ENCODE peak calls at places on chromosomes 16 and 17, in seven cellular contexts. S, C, Y, D, H, Q and W are unnamed samples.

GRCh38 chr16:89727406-89728120 is 6.2 kb downstream of the ZNF276 start:
- DNase-seq in H (no peak), Y (no peak), D (no peak), S (peak), C (no peak), Q (no peak), W (no peak)

GRCh38 chr16:11700264-11701029 is 32.2 kb downstream of the SNN start:
- DNase-seq in Q (peak), S (no peak), C (no peak), Y (no peak), D (no peak), H (no peak), W (no peak)

GRCh38 chr17:64331366-64331765 is 59.3 kb downstream of the PECAM1 start:
- DNase-seq in D (no peak), Q (no peak), Y (no peak), S (no peak), H (no peak), C (no peak), W (no peak)

GRCh38 chr17:16348586-16348985 is 4.7 kb downstream of the CENPV start:
- DNase-seq in Q (no peak), C (no peak), D (no peak), H (no peak), S (no peak), Y (no peak), W (no peak)

GRCh38 chr16:29770250-29770929 is 7.7 kb upstream of the ZG16 start:
- DNase-seq in Y (no peak), H (no peak), S (no peak), Q (no peak), D (no peak), C (peak), W (no peak)

GRCh38 chr17:17684901-17685774 is 3.9 kb downstream of the RAI1 start:
- DNase-seq in S (no peak), C (no peak), Q (peak), Y (peak), D (no peak), H (no peak), W (no peak)

GRCh38 chr16:60166111-60166510 is 1432.0 kb upstream of the GOT2 start:
- DNase-seq in H (no peak), Y (no peak), C (no peak), Q (no peak), D (no peak), S (no peak), W (no peak)

GRCh38 chr16:19499481-19499880 is 22.4 kb downstream of the GDE1 start:
- DNase-seq in C (no peak), Y (no peak), Q (no peak), S (no peak), H (no peak), D (no peak), W (no peak)

GRCh38 chr17:11238710-11239109 is 2.3 kb upstream of the SHISA6 start:
- DNase-seq in S (no peak), H (no peak), Q (no peak), Y (peak), D (no peak), C (no peak), W (no peak)
- H3K4me3 ChIP-seq in S (no peak), H (no peak), Q (no peak), Y (no peak), D (no peak), C (no peak), W (no peak)

GRCh38 chr16:67228034-67228785 is 1.3 kb downstream of the TMEM208 start:
- DNase-seq in Q (no peak), H (no peak), S (no peak), C (no peak), D (no peak), Y (no peak), W (no peak)
- H3K4me3 ChIP-seq in Q (peak), H (peak), S (peak), C (peak), D (peak), Y (peak), W (peak)

DNA sequence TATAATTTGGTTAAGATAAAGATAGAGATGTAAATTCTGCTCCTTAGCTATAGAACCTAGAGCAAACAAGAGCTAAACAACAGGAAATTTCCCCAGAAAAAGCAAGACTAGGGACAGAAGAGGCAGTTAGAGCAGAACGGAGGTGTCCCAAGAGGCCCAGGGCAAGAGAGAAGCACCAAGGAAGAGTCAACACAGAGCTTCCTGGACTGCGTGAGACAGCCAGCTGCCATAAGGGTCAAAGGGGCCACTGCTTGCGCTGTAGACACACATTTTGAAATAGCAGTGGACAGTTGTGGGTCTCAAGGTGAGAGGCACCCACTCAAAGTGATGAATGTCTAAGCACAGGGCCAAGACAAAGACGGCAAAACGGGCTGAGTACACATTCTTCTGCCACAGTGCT is 156.6 kb downstream of the PARN start:
- DNase-seq in H (no peak), Q (no peak), C (no peak), D (no peak), S (no peak), Y (no peak), W (no peak)
- H3K4me3 ChIP-seq in H (no peak), Q (no peak), C (no peak), D (no peak), S (no peak), Y (no peak), W (no peak)

GRCh38 chr17:32929288-32929574 is 1.3 kb downstream of the TMEM98 start:
- DNase-seq in C (no peak), D (no peak), H (no peak), S (peak), Q (peak), Y (no peak), W (peak)
- H3K4me3 ChIP-seq in C (no peak), D (peak), H (no peak), S (peak), Q (peak), Y (peak), W (peak)

GRCh38 chr17:59154721-59155438 is at the start of gene SKA2:
- DNase-seq in Y (peak), C (peak), S (peak), Q (no peak), D (no peak), H (peak), W (peak)

GRCh38 chr17:59151591-59151990 is 3.4 kb downstream of the SKA2 start:
- DNase-seq in H (no peak), Q (no peak), C (no peak), Y (no peak), S (no peak), D (no peak), W (no peak)

GRCh38 chr17:59152925-59153324 is 2.1 kb downstream of the SKA2 start:
- DNase-seq in S (no peak), Q (no peak), Y (no peak), H (no peak), D (no peak), C (no peak), W (no peak)

GRCh38 chr17:59154335-59154720 is 658 bp downstream of the SKA2 start:
- DNase-seq in D (peak), H (peak), Y (peak), S (peak), Q (peak), C (peak), W (peak)

GRCh38 chr17:59155439-59156177 is at the start of gene PRR11:
- DNase-seq in D (peak), S (peak), H (peak), C (peak), Q (peak), Y (peak), W (peak)
- H3K4me3 ChIP-seq in D (peak), S (peak), H (peak), C (peak), Q (peak), Y (peak), W (peak)